ENCODE peak calls at places on chromosomes 7 and 10, in eight cellular contexts. D is stimulated activated CD4-positive, alpha-beta T cell treated with anti-CD3 and anti-CD28 coated beads, Interleukin-15, amount 100 ng/mL, for 48 hours; E is NCI-H2171; V is heart left ventricle; F is Caki2; X is mucosa of gallbladder; G is lower leg skin; B is GM20000. Z is an unnamed sample.

GRCh38 chr7:116802784-116803183 is 59.6 kb upstream of the CAPZA2 start:
- DNase-seq in D (peak), E (peak), V (no peak), F (peak), X (no peak), G (no peak), B (peak), Z (peak)

GRCh38 chr7:98307971-98308466 is 26.5 kb downstream of the BRI3 start:
- DNase-seq in D (no peak), E (no peak), V (no peak), F (no peak), X (no peak), G (no peak), B (no peak), Z (no peak)

GRCh38 chr7:132836746-132837145 is 245.1 kb downstream of the CHCHD3 start:
- DNase-seq in D (no peak), E (no peak), V (no peak), F (peak), X (no peak), G (no peak), B (no peak), Z (no peak)

GRCh38 chr7:152577339-152577738 is 98.6 kb downstream of the XRCC2 start:
- DNase-seq in D (no peak), E (no peak), V (no peak), F (no peak), X (no peak), G (no peak), B (no peak), Z (no peak)

GRCh38 chr10:50561816-50562215 is 61.9 kb downstream of the SGMS1 start:
- DNase-seq in D (no peak), E (no peak), V (no peak), F (peak), X (no peak), G (no peak), B (no peak), Z (no peak)

GRCh38 chr10:9863559-9864121 is 1154.0 kb upstream of the CELF2 start:
- DNase-seq in D (no peak), E (no peak), V (no peak), F (no peak), X (no peak), G (no peak), B (no peak), Z (no peak)

GRCh38 chr10:14125564-14125963 is 205.2 kb downstream of the FRMD4A start:
- DNase-seq in D (no peak), E (no peak), V (no peak), F (no peak), X (no peak), G (no peak), B (no peak), Z (no peak)

GRCh38 chr10:88728107-88728763 is 22.2 kb downstream of the LIPK start:
- DNase-seq in D (peak), E (no peak), V (peak), F (no peak), X (no peak), G (no peak), B (no peak), Z (no peak)

GRCh38 chr10:117217196-117217761 is 20.0 kb downstream of the KCNK18 start:
- DNase-seq in D (no peak), E (no peak), V (no peak), F (peak), X (no peak), G (no peak), B (peak), Z (peak)

GRCh38 chr7:117036836-117037235 is 83.5 kb downstream of the ST7 start:
- DNase-seq in D (no peak), E (no peak), V (no peak), F (no peak), X (no peak), G (no peak), B (no peak), Z (no peak)

GRCh38 chr10:32055478-32056135 is 618 bp downstream of the KIF5B start:
- DNase-seq in D (peak), E (no peak), V (peak), F (no peak), X (peak), G (peak), B (peak), Z (peak)

GRCh38 chr10:71052708-71053107 is 159.7 kb upstream of the UNC5B start:
- DNase-seq in D (no peak), E (no peak), V (no peak), F (no peak), X (no peak), G (no peak), B (no peak), Z (no peak)

GRCh38 chr10:90968448-90969086 is 47.7 kb upstream of the ANKRD1 start:
- DNase-seq in D (no peak), E (no peak), V (no peak), F (peak), X (no peak), G (no peak), B (no peak), Z (no peak)

GRCh38 chr10:116056445-116057293 is 216.3 kb downstream of the GFRA1 start:
- DNase-seq in D (no peak), E (no peak), V (no peak), F (no peak), X (no peak), G (peak), B (no peak), Z (no peak)

GRCh38 chr7:122027058-122027457 is 117.0 kb downstream of the AASS start:
- DNase-seq in D (no peak), E (no peak), V (no peak), F (no peak), X (no peak), G (no peak), B (no peak), Z (no peak)

GRCh38 chr10:77702166-77702565 is 64.6 kb upstream of the KCNMA1 start:
- DNase-seq in D (no peak), E (no peak), V (no peak), F (no peak), X (no peak), G (no peak), B (no peak), Z (no peak)

GRCh38 chr10:50416181-50416824 is 165.0 kb upstream of the ASAH2 start:
- DNase-seq in D (no peak), E (no peak), V (no peak), F (peak), X (no peak), G (no peak), B (peak), Z (no peak)

GRCh38 chr10:110389250-110389649 is 84.5 kb upstream of the SMNDC1 start:
- DNase-seq in D (no peak), E (no peak), V (no peak), F (no peak), X (no peak), G (no peak), B (no peak), Z (no peak)

GRCh38 chr7:82044497-82045080 is 274.7 kb upstream of the HGF start:
- DNase-seq in D (no peak), E (peak), V (peak), F (no peak), X (peak), G (peak), B (peak), Z (peak)